ENCODE peak calls at places on chromosomes 11 and 22, in seven cellular contexts. One of them, this sample, is unnamed.

GRCh38 chr11:112260490-112260889 is at the start of gene PLET1:
- DNase-seq in A549: no peak
- DNase-seq in epithelial cell of esophagus: peak
- DNase-seq in A673: no peak
- DNase-seq in body of pancreas: no peak
- DNase-seq in dorsolateral prefrontal cortex: no peak
- DNase-seq in GM12864: no peak
- DNase-seq in this sample: no peak

GRCh38 chr22:46501701-46502100 is 35.7 kb downstream of the CELSR1 start:
- DNase-seq in body of pancreas: no peak
- DNase-seq in A549: peak
- DNase-seq in A673: peak
- DNase-seq in dorsolateral prefrontal cortex: no peak
- DNase-seq in GM12864: no peak
- DNase-seq in epithelial cell of esophagus: peak
- DNase-seq in this sample: no peak

GRCh38 chr22:43363580-43364435 is 20.6 kb upstream of the SCUBE1 start:
- DNase-seq in A673: no peak
- DNase-seq in dorsolateral prefrontal cortex: no peak
- DNase-seq in A549: no peak
- DNase-seq in GM12864: no peak
- DNase-seq in epithelial cell of esophagus: no peak
- DNase-seq in body of pancreas: no peak
- DNase-seq in this sample: no peak

GRCh38 chr22:22060200-22061084 is 77.9 kb upstream of the TOP3B start:
- DNase-seq in A549: peak
- DNase-seq in GM12864: no peak
- DNase-seq in dorsolateral prefrontal cortex: peak
- DNase-seq in epithelial cell of esophagus: peak
- DNase-seq in body of pancreas: peak
- DNase-seq in A673: peak
- DNase-seq in this sample: peak

GRCh38 chr11:65431452-65432132 is 9.0 kb downstream of the NEAT1 start:
- DNase-seq in epithelial cell of esophagus: peak
- DNase-seq in body of pancreas: no peak
- DNase-seq in A549: peak
- DNase-seq in dorsolateral prefrontal cortex: no peak
- DNase-seq in A673: no peak
- DNase-seq in GM12864: no peak
- DNase-seq in this sample: no peak

GRCh38 chr11:74956387-74956786 is 7.3 kb downstream of the SPCS2 start:
- DNase-seq in body of pancreas: no peak
- DNase-seq in A549: no peak
- DNase-seq in A673: no peak
- DNase-seq in GM12864: no peak
- DNase-seq in epithelial cell of esophagus: no peak
- DNase-seq in dorsolateral prefrontal cortex: no peak
- DNase-seq in this sample: no peak

GRCh38 chr22:47154621-47155081 is 392.2 kb downstream of the TBC1D22A start:
- DNase-seq in A549: no peak
- DNase-seq in epithelial cell of esophagus: peak
- DNase-seq in body of pancreas: peak
- DNase-seq in dorsolateral prefrontal cortex: peak
- DNase-seq in A673: peak
- DNase-seq in GM12864: no peak
- DNase-seq in this sample: no peak

GRCh38 chr11:14974723-14975587 is 2.8 kb upstream of the CALCA start:
- DNase-seq in GM12864: no peak
- DNase-seq in A673: no peak
- DNase-seq in dorsolateral prefrontal cortex: no peak
- DNase-seq in epithelial cell of esophagus: peak
- DNase-seq in body of pancreas: peak
- DNase-seq in A549: peak
- DNase-seq in this sample: peak

GRCh38 chr11:99015634-99016454 is 4.9 kb upstream of the CNTN5 start:
- DNase-seq in dorsolateral prefrontal cortex: no peak
- DNase-seq in A549: peak
- DNase-seq in epithelial cell of esophagus: peak
- DNase-seq in A673: peak
- DNase-seq in GM12864: peak
- DNase-seq in body of pancreas: no peak
- DNase-seq in this sample: no peak

GRCh38 chr11:125451400-125452124 is 44.5 kb downstream of the FEZ1 start:
- DNase-seq in epithelial cell of esophagus: peak
- DNase-seq in A673: peak
- DNase-seq in dorsolateral prefrontal cortex: peak
- DNase-seq in A549: no peak
- DNase-seq in GM12864: no peak
- DNase-seq in body of pancreas: peak
- DNase-seq in this sample: peak

GRCh38 chr22:37469416-37470086 is 16.6 kb downstream of the MFNG start:
- DNase-seq in body of pancreas: no peak
- DNase-seq in A673: no peak
- DNase-seq in dorsolateral prefrontal cortex: no peak
- DNase-seq in GM12864: no peak
- DNase-seq in epithelial cell of esophagus: no peak
- DNase-seq in A549: no peak
- DNase-seq in this sample: no peak

GRCh38 chr11:28107331-28107725 is 628 bp downstream of the KIF18A start:
- DNase-seq in A549: no peak
- DNase-seq in GM12864: no peak
- DNase-seq in A673: no peak
- DNase-seq in body of pancreas: no peak
- DNase-seq in epithelial cell of esophagus: peak
- DNase-seq in dorsolateral prefrontal cortex: no peak
- DNase-seq in this sample: peak

GRCh38 chr22:19882446-19883381 is 28.0 kb upstream of the GNB1L start:
- DNase-seq in dorsolateral prefrontal cortex: peak
- DNase-seq in A549: no peak
- DNase-seq in body of pancreas: no peak
- DNase-seq in epithelial cell of esophagus: no peak
- DNase-seq in GM12864: no peak
- DNase-seq in A673: no peak
- DNase-seq in this sample: peak

GRCh38 chr11:131463609-131464008 is 93.2 kb downstream of the NTM start:
- DNase-seq in dorsolateral prefrontal cortex: peak
- DNase-seq in A673: peak
- DNase-seq in body of pancreas: no peak
- DNase-seq in A549: no peak
- DNase-seq in epithelial cell of esophagus: no peak
- DNase-seq in GM12864: no peak
- DNase-seq in this sample: no peak

GRCh38 chr11:35919244-35919643 is 24.6 kb upstream of the LDLRAD3 start:
- DNase-seq in body of pancreas: no peak
- DNase-seq in A673: no peak
- DNase-seq in A549: no peak
- DNase-seq in dorsolateral prefrontal cortex: no peak
- DNase-seq in epithelial cell of esophagus: peak
- DNase-seq in GM12864: no peak
- DNase-seq in this sample: no peak

GRCh38 chr11:109853156-109853776 is 239.9 kb upstream of the ZC3H12C start:
- DNase-seq in epithelial cell of esophagus: peak
- DNase-seq in A549: peak
- DNase-seq in A673: peak
- DNase-seq in body of pancreas: no peak
- DNase-seq in GM12864: peak
- DNase-seq in dorsolateral prefrontal cortex: no peak
- DNase-seq in this sample: peak

GRCh38 chr11:130672911-130673310 is 224.5 kb downstream of the ADAMTS15 start:
- DNase-seq in body of pancreas: no peak
- DNase-seq in dorsolateral prefrontal cortex: no peak
- DNase-seq in GM12864: no peak
- DNase-seq in A549: no peak
- DNase-seq in A673: no peak
- DNase-seq in epithelial cell of esophagus: peak
- DNase-seq in this sample: no peak

GRCh38 chr11:1499261-1499890 is 12.8 kb upstream of the MOB2 start:
- DNase-seq in body of pancreas: no peak
- DNase-seq in dorsolateral prefrontal cortex: peak
- DNase-seq in A673: no peak
- DNase-seq in GM12864: no peak
- DNase-seq in A549: peak
- DNase-seq in epithelial cell of esophagus: no peak
- DNase-seq in this sample: no peak

GRCh38 chr11:57711414-57712255 is at the start of gene MED19:
- DNase-seq in body of pancreas: peak
- DNase-seq in A673: peak
- DNase-seq in GM12864: peak
- DNase-seq in epithelial cell of esophagus: peak
- DNase-seq in dorsolateral prefrontal cortex: peak
- DNase-seq in A549: peak
- DNase-seq in this sample: peak

GRCh38 chr11:123063396-123064267 is 1.7 kb upstream of the HSPA8 start:
- DNase-seq in dorsolateral prefrontal cortex: no peak
- DNase-seq in epithelial cell of esophagus: peak
- DNase-seq in A549: peak
- DNase-seq in A673: peak
- DNase-seq in GM12864: no peak
- DNase-seq in body of pancreas: peak
- DNase-seq in this sample: no peak

GRCh38 chr11:117677729-117678310 is 119.2 kb downstream of the DSCAML1 start:
- DNase-seq in epithelial cell of esophagus: no peak
- DNase-seq in A673: no peak
- DNase-seq in body of pancreas: no peak
- DNase-seq in GM12864: no peak
- DNase-seq in A549: no peak
- DNase-seq in dorsolateral prefrontal cortex: no peak
- DNase-seq in this sample: no peak

GRCh38 chr22:39254122-39254521 is 9.3 kb upstream of the PDGFB start:
- DNase-seq in GM12864: no peak
- DNase-seq in dorsolateral prefrontal cortex: no peak
- DNase-seq in A673: no peak
- DNase-seq in body of pancreas: no peak
- DNase-seq in epithelial cell of esophagus: no peak
- DNase-seq in A549: no peak
- DNase-seq in this sample: no peak
- TF ChIP-seq CTCF in GM12864: no peak
- TF ChIP-seq CTCF in dorsolateral prefrontal cortex: no peak
- TF ChIP-seq CTCF in A673: no peak
- TF ChIP-seq CTCF in body of pancreas: no peak
- TF ChIP-seq CTCF in epithelial cell of esophagus: no peak
- TF ChIP-seq CTCF in A549: no peak
- TF ChIP-seq CTCF in this sample: no peak

GRCh38 chr11:133948711-133949110 is 8.1 kb downstream of the IGSF9B start:
- DNase-seq in epithelial cell of esophagus: no peak
- DNase-seq in dorsolateral prefrontal cortex: no peak
- DNase-seq in body of pancreas: no peak
- DNase-seq in A673: no peak
- DNase-seq in GM12864: no peak
- DNase-seq in A549: no peak
- DNase-seq in this sample: no peak
- H3K4me3 ChIP-seq in epithelial cell of esophagus: no peak
- H3K4me3 ChIP-seq in dorsolateral prefrontal cortex: peak
- H3K4me3 ChIP-seq in body of pancreas: no peak
- H3K4me3 ChIP-seq in A673: no peak
- H3K4me3 ChIP-seq in GM12864: no peak
- H3K4me3 ChIP-seq in A549: no peak
- H3K4me3 ChIP-seq in this sample: no peak

GRCh38 chr11:79367844-79368243 is 73.0 kb downstream of the TENM4 start:
- DNase-seq in body of pancreas: no peak
- DNase-seq in A549: no peak
- DNase-seq in epithelial cell of esophagus: no peak
- DNase-seq in dorsolateral prefrontal cortex: no peak
- DNase-seq in GM12864: no peak
- DNase-seq in A673: no peak
- DNase-seq in this sample: no peak

GRCh38 chr11:79371724-79372123 is 69.1 kb downstream of the TENM4 start:
- DNase-seq in epithelial cell of esophagus: no peak
- DNase-seq in A549: no peak
- DNase-seq in GM12864: no peak
- DNase-seq in A673: no peak
- DNase-seq in body of pancreas: no peak
- DNase-seq in dorsolateral prefrontal cortex: no peak
- DNase-seq in this sample: no peak

GRCh38 chr11:79369094-79369493 is 71.7 kb downstream of the TENM4 start:
- DNase-seq in A549: no peak
- DNase-seq in epithelial cell of esophagus: no peak
- DNase-seq in dorsolateral prefrontal cortex: no peak
- DNase-seq in GM12864: no peak
- DNase-seq in body of pancreas: no peak
- DNase-seq in A673: no peak
- DNase-seq in this sample: no peak

GRCh38 chr11:79374707-79375106 is 66.1 kb downstream of the TENM4 start:
- DNase-seq in epithelial cell of esophagus: no peak
- DNase-seq in GM12864: no peak
- DNase-seq in body of pancreas: no peak
- DNase-seq in A673: no peak
- DNase-seq in A549: no peak
- DNase-seq in dorsolateral prefrontal cortex: no peak
- DNase-seq in this sample: no peak

GRCh38 chr11:79371152-79371551 is 69.7 kb downstream of the TENM4 start:
- DNase-seq in A549: no peak
- DNase-seq in GM12864: no peak
- DNase-seq in epithelial cell of esophagus: peak
- DNase-seq in body of pancreas: no peak
- DNase-seq in dorsolateral prefrontal cortex: no peak
- DNase-seq in A673: no peak
- DNase-seq in this sample: no peak
- TF ChIP-seq CTCF in A549: no peak
- TF ChIP-seq CTCF in GM12864: no peak
- TF ChIP-seq CTCF in epithelial cell of esophagus: peak
- TF ChIP-seq CTCF in body of pancreas: no peak
- TF ChIP-seq CTCF in dorsolateral prefrontal cortex: no peak
- TF ChIP-seq CTCF in A673: no peak
- TF ChIP-seq CTCF in this sample: peak

GRCh38 chr11:107250017-107250416 is 207.6 kb downstream of the CWF19L2 start:
- DNase-seq in dorsolateral prefrontal cortex: no peak
- DNase-seq in GM12864: no peak
- DNase-seq in body of pancreas: no peak
- DNase-seq in A549: no peak
- DNase-seq in epithelial cell of esophagus: no peak
- DNase-seq in A673: no peak
- DNase-seq in this sample: no peak

GRCh38 chr11:107247189-107247588 is 210.4 kb downstream of the CWF19L2 start:
- DNase-seq in A549: no peak
- DNase-seq in dorsolateral prefrontal cortex: no peak
- DNase-seq in GM12864: no peak
- DNase-seq in epithelial cell of esophagus: no peak
- DNase-seq in A673: no peak
- DNase-seq in body of pancreas: no peak
- DNase-seq in this sample: no peak

GRCh38 chr11:107249054-107249453 is 208.6 kb downstream of the CWF19L2 start:
- DNase-seq in GM12864: no peak
- DNase-seq in epithelial cell of esophagus: no peak
- DNase-seq in A549: no peak
- DNase-seq in body of pancreas: no peak
- DNase-seq in A673: no peak
- DNase-seq in dorsolateral prefrontal cortex: no peak
- DNase-seq in this sample: no peak

GRCh38 chr11:107252429-107253161 is 205.0 kb downstream of the CWF19L2 start:
- DNase-seq in A673: no peak
- DNase-seq in body of pancreas: no peak
- DNase-seq in A549: no peak
- DNase-seq in dorsolateral prefrontal cortex: no peak
- DNase-seq in epithelial cell of esophagus: no peak
- DNase-seq in GM12864: no peak
- DNase-seq in this sample: no peak

DNA sequence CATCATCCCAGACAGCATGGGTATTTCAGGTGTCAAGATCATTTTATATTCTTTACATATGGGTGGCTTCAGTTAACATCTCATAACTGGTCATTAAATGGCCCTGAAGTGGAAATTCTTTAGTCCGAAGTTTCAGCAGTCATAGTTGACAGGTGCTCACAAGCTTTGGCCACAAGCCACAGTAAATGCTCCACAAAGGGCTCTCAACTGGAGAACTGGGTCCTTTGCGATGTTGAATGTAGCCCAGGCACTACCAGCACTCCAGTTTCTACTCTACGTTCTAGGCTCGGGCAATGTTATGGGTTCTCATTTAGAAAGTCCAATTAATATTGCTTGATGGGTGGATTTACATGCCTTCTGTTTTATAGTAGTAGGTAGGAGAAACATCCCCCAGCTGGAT is 206.3 kb downstream of the CWF19L2 start:
- DNase-seq in A673: no peak
- DNase-seq in dorsolateral prefrontal cortex: no peak
- DNase-seq in epithelial cell of esophagus: no peak
- DNase-seq in A549: no peak
- DNase-seq in GM12864: no peak
- DNase-seq in body of pancreas: no peak
- DNase-seq in this sample: no peak
- H3K4me3 ChIP-seq in A673: no peak
- H3K4me3 ChIP-seq in dorsolateral prefrontal cortex: no peak
- H3K4me3 ChIP-seq in epithelial cell of esophagus: no peak
- H3K4me3 ChIP-seq in A549: no peak
- H3K4me3 ChIP-seq in GM12864: no peak
- H3K4me3 ChIP-seq in body of pancreas: no peak
- H3K4me3 ChIP-seq in this sample: no peak